ENCODE peak calls at places on chromosomes 5 and 9, in four cellular contexts. X, Q, P and J are unnamed samples.

GRCh38 chr9:91302831-91303230 is 58.9 kb downstream of the AUH start:
- DNase-seq in Q (no peak), X (no peak), P (no peak), J (no peak)

GRCh38 chr9:137275937-137276756 is 1.4 kb upstream of the TOR4A start:
- DNase-seq in P (no peak), X (peak; percentile 26), Q (no peak), J (no peak)

GRCh38 chr9:114960276-114960675 is 29.9 kb upstream of the TNFSF8 start:
- DNase-seq in X (no peak), P (no peak), Q (no peak), J (no peak)

GRCh38 chr5:119383008-119383407 is 27.2 kb downstream of the TNFAIP8 start:
- DNase-seq in P (no peak), X (no peak), Q (no peak), J (no peak)

GRCh38 chr9:114521846-114522245 is 16.6 kb upstream of the WHRN start:
- DNase-seq in P (no peak), X (no peak), Q (no peak), J (no peak)

GRCh38 chr5:173793677-173794570 is 94.2 kb upstream of the CPEB4 start:
- DNase-seq in P (no peak), Q (no peak), X (no peak), J (no peak)

GRCh38 chr9:105415344-105415980 is 32.4 kb upstream of the FSD1L start:
- DNase-seq in Q (peak; percentile 22), P (peak; percentile 25), X (peak; percentile 49), J (peak; percentile 45)

GRCh38 chr9:6676254-6676928 is 30.9 kb upstream of the GLDC start:
- DNase-seq in Q (no peak), X (no peak), P (no peak), J (no peak)

GRCh38 chr5:80268916-80269315 is 13.1 kb upstream of the SERINC5 start:
- DNase-seq in Q (no peak), P (no peak), X (no peak), J (no peak)

GRCh38 chr5:136246122-136246521 is 53.2 kb upstream of the SMIM32 start:
- DNase-seq in Q (no peak), X (no peak), P (no peak), J (no peak)

GRCh38 chr9:77640741-77641580 is 7.2 kb downstream of the GNA14 start:
- DNase-seq in Q (no peak), P (no peak), X (no peak), J (no peak)

GRCh38 chr5:90747175-90747574 is 188.6 kb downstream of the ADGRV1 start:
- DNase-seq in X (no peak), Q (no peak), P (no peak), J (no peak)

GRCh38 chr5:20601678-20602100 is 613.7 kb upstream of the CDH18 start:
- DNase-seq in Q (no peak), X (no peak), P (no peak), J (no peak)